ENCODE peak calls at places on chromosomes 11 and 22, in eight cellular contexts. One of them, this sample, is unnamed. For H3K36me3, the result is how much of the 10 kb centered on the place peaks cover.

GRCh38 chr11:105861225-105861624 is 160.8 kb downstream of the MSANTD4 start:
- DNase-seq in body of pancreas: no peak
- DNase-seq in kidney: no peak
- DNase-seq in gastrocnemius medialis: no peak
- DNase-seq in brain microvascular endothelial cell: no peak
- DNase-seq in heart left ventricle: no peak
- DNase-seq in PC-3: peak
- DNase-seq in CD8-positive, alpha-beta T cell: no peak
- DNase-seq in this sample: no peak

GRCh38 chr11:72634016-72634415 is 40.2 kb downstream of the PDE2A start:
- DNase-seq in body of pancreas: no peak
- DNase-seq in kidney: no peak
- DNase-seq in CD8-positive, alpha-beta T cell: no peak
- DNase-seq in heart left ventricle: no peak
- DNase-seq in PC-3: no peak
- DNase-seq in gastrocnemius medialis: no peak
- DNase-seq in brain microvascular endothelial cell: no peak
- DNase-seq in this sample: no peak

GRCh38 chr11:58616594-58616993 is 5.9 kb upstream of the CNTF start:
- DNase-seq in gastrocnemius medialis: peak
- DNase-seq in PC-3: peak
- DNase-seq in heart left ventricle: peak
- DNase-seq in kidney: no peak
- DNase-seq in CD8-positive, alpha-beta T cell: no peak
- DNase-seq in body of pancreas: peak
- DNase-seq in brain microvascular endothelial cell: peak
- DNase-seq in this sample: peak

GRCh38 chr11:35582033-35582432 is 36.2 kb upstream of the FJX1 start:
- DNase-seq in kidney: no peak
- DNase-seq in gastrocnemius medialis: no peak
- DNase-seq in body of pancreas: no peak
- DNase-seq in CD8-positive, alpha-beta T cell: no peak
- DNase-seq in heart left ventricle: no peak
- DNase-seq in PC-3: no peak
- DNase-seq in brain microvascular endothelial cell: no peak
- DNase-seq in this sample: no peak

GRCh38 chr22:41929158-41929896 is 2.7 kb upstream of the TNFRSF13C start:
- DNase-seq in gastrocnemius medialis: no peak
- DNase-seq in PC-3: no peak
- DNase-seq in kidney: no peak
- DNase-seq in CD8-positive, alpha-beta T cell: no peak
- DNase-seq in brain microvascular endothelial cell: no peak
- DNase-seq in body of pancreas: no peak
- DNase-seq in heart left ventricle: no peak
- DNase-seq in this sample: no peak

GRCh38 chr11:13110929-13111812 is 102.1 kb downstream of the RASSF10 start:
- DNase-seq in CD8-positive, alpha-beta T cell: no peak
- DNase-seq in PC-3: peak
- DNase-seq in heart left ventricle: peak
- DNase-seq in kidney: no peak
- DNase-seq in gastrocnemius medialis: no peak
- DNase-seq in brain microvascular endothelial cell: peak
- DNase-seq in body of pancreas: no peak
- DNase-seq in this sample: no peak

GRCh38 chr22:23789638-23790037 is 2.9 kb downstream of the SMARCB1 start:
- DNase-seq in PC-3: no peak
- DNase-seq in body of pancreas: no peak
- DNase-seq in brain microvascular endothelial cell: no peak
- DNase-seq in CD8-positive, alpha-beta T cell: no peak
- DNase-seq in kidney: peak
- DNase-seq in gastrocnemius medialis: no peak
- DNase-seq in heart left ventricle: no peak
- DNase-seq in this sample: no peak

GRCh38 chr11:20090654-20091374 is 69.5 kb downstream of the DBX1 start:
- DNase-seq in CD8-positive, alpha-beta T cell: no peak
- DNase-seq in brain microvascular endothelial cell: no peak
- DNase-seq in kidney: no peak
- DNase-seq in body of pancreas: no peak
- DNase-seq in gastrocnemius medialis: no peak
- DNase-seq in heart left ventricle: no peak
- DNase-seq in PC-3: no peak
- DNase-seq in this sample: no peak

GRCh38 chr22:19996694-19997384 is 19.8 kb downstream of the ARVCF start:
- DNase-seq in brain microvascular endothelial cell: no peak
- DNase-seq in heart left ventricle: no peak
- DNase-seq in kidney: peak
- DNase-seq in body of pancreas: no peak
- DNase-seq in CD8-positive, alpha-beta T cell: no peak
- DNase-seq in gastrocnemius medialis: no peak
- DNase-seq in PC-3: no peak
- DNase-seq in this sample: no peak

GRCh38 chr22:19406281-19406811 is 25.2 kb downstream of the HIRA start:
- DNase-seq in heart left ventricle: no peak
- DNase-seq in gastrocnemius medialis: no peak
- DNase-seq in PC-3: no peak
- DNase-seq in body of pancreas: no peak
- DNase-seq in kidney: no peak
- DNase-seq in brain microvascular endothelial cell: no peak
- DNase-seq in CD8-positive, alpha-beta T cell: no peak
- DNase-seq in this sample: no peak

GRCh38 chr11:21582791-21583190 is 610.1 kb upstream of the ANO5 start:
- DNase-seq in kidney: no peak
- DNase-seq in CD8-positive, alpha-beta T cell: no peak
- DNase-seq in PC-3: no peak
- DNase-seq in body of pancreas: no peak
- DNase-seq in heart left ventricle: no peak
- DNase-seq in gastrocnemius medialis: no peak
- DNase-seq in brain microvascular endothelial cell: no peak
- DNase-seq in this sample: no peak

GRCh38 chr11:118401880-118402590 is 629 bp downstream of the ATP5MG start:
- DNase-seq in heart left ventricle: no peak
- DNase-seq in kidney: no peak
- DNase-seq in gastrocnemius medialis: no peak
- DNase-seq in PC-3: peak
- DNase-seq in CD8-positive, alpha-beta T cell: no peak
- DNase-seq in brain microvascular endothelial cell: peak
- DNase-seq in body of pancreas: no peak
- DNase-seq in this sample: no peak

GRCh38 chr11:118081241-118081958 is 4.5 kb downstream of the TMPRSS4 start:
- DNase-seq in heart left ventricle: no peak
- DNase-seq in PC-3: no peak
- DNase-seq in body of pancreas: no peak
- DNase-seq in gastrocnemius medialis: no peak
- DNase-seq in CD8-positive, alpha-beta T cell: no peak
- DNase-seq in brain microvascular endothelial cell: no peak
- DNase-seq in kidney: no peak
- DNase-seq in this sample: no peak

GRCh38 chr22:49934144-49934890 is 15.9 kb downstream of the CRELD2 start:
- DNase-seq in gastrocnemius medialis: peak
- DNase-seq in CD8-positive, alpha-beta T cell: peak
- DNase-seq in brain microvascular endothelial cell: no peak
- DNase-seq in kidney: peak
- DNase-seq in body of pancreas: peak
- DNase-seq in heart left ventricle: peak
- DNase-seq in PC-3: peak
- DNase-seq in this sample: peak

GRCh38 chr11:32772731-32773130 is 21.7 kb downstream of the CCDC73 start:
- DNase-seq in heart left ventricle: no peak
- DNase-seq in brain microvascular endothelial cell: no peak
- DNase-seq in CD8-positive, alpha-beta T cell: no peak
- DNase-seq in body of pancreas: no peak
- DNase-seq in PC-3: no peak
- DNase-seq in kidney: no peak
- DNase-seq in gastrocnemius medialis: no peak
- DNase-seq in this sample: no peak

GRCh38 chr11:122793500-122793899 is 44.8 kb upstream of the CRTAM start:
- DNase-seq in kidney: no peak
- DNase-seq in body of pancreas: no peak
- DNase-seq in PC-3: no peak
- DNase-seq in brain microvascular endothelial cell: no peak
- DNase-seq in gastrocnemius medialis: no peak
- DNase-seq in CD8-positive, alpha-beta T cell: no peak
- DNase-seq in heart left ventricle: no peak
- DNase-seq in this sample: no peak
- H3K36me3 ChIP-seq in kidney: under half
- H3K36me3 ChIP-seq in body of pancreas: under half
- H3K36me3 ChIP-seq in PC-3: under half
- H3K36me3 ChIP-seq in brain microvascular endothelial cell: half or more
- H3K36me3 ChIP-seq in gastrocnemius medialis: under half
- H3K36me3 ChIP-seq in CD8-positive, alpha-beta T cell: under half
- H3K36me3 ChIP-seq in heart left ventricle: half or more
- H3K36me3 ChIP-seq in this sample: under half

GRCh38 chr11:41177791-41178190 is 281.7 kb downstream of the LRRC4C start:
- DNase-seq in kidney: no peak
- DNase-seq in PC-3: no peak
- DNase-seq in heart left ventricle: no peak
- DNase-seq in body of pancreas: no peak
- DNase-seq in brain microvascular endothelial cell: no peak
- DNase-seq in CD8-positive, alpha-beta T cell: no peak
- DNase-seq in gastrocnemius medialis: no peak
- DNase-seq in this sample: no peak

DNA sequence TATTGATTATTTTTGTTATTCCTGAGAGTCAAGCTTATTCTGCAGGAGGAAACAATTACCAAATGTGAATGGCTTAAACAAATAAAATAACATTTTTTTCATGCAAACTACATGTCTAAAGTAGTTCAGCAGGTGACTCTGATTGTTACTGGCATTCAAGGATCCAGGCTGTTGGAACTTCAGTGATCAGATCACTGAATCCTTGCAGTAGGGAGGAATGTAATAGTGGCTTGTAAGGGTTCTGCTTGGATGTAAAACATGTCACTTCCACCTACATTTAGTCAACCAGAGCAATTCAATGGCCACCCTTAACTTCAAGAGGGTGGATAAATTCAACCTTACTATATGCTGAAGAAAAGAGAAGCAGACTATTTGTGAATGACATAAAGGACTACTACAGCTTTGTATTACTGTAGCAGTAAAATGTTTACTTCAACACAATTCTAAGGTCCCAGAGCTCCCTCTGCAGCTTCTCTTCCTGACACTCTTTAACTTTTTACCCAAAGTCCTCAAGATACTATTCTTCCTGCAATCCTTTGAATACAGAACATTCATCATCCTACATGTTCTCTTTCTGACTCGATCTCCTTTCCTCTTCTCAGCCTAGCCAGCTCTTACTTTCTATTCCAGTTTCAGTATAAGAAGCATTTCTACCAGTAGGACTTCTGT is 284.0 kb downstream of the LRRC4C start:
- DNase-seq in brain microvascular endothelial cell: no peak
- DNase-seq in CD8-positive, alpha-beta T cell: no peak
- DNase-seq in gastrocnemius medialis: no peak
- DNase-seq in heart left ventricle: no peak
- DNase-seq in body of pancreas: no peak
- DNase-seq in PC-3: peak
- DNase-seq in kidney: no peak
- DNase-seq in this sample: no peak
- TF ChIP-seq CTCF in brain microvascular endothelial cell: no peak
- TF ChIP-seq CTCF in CD8-positive, alpha-beta T cell: no peak
- TF ChIP-seq CTCF in gastrocnemius medialis: no peak
- TF ChIP-seq CTCF in heart left ventricle: no peak
- TF ChIP-seq CTCF in body of pancreas: no peak
- TF ChIP-seq CTCF in PC-3: peak
- TF ChIP-seq CTCF in kidney: no peak
- TF ChIP-seq CTCF in this sample: no peak

GRCh38 chr22:25765016-25765367 is 23.0 kb downstream of the MYO18B start:
- DNase-seq in PC-3: no peak
- DNase-seq in heart left ventricle: no peak
- DNase-seq in brain microvascular endothelial cell: no peak
- DNase-seq in gastrocnemius medialis: peak
- DNase-seq in body of pancreas: no peak
- DNase-seq in CD8-positive, alpha-beta T cell: no peak
- DNase-seq in kidney: no peak
- DNase-seq in this sample: no peak

GRCh38 chr22:25765801-25766200 is 23.8 kb downstream of the MYO18B start:
- DNase-seq in brain microvascular endothelial cell: no peak
- DNase-seq in body of pancreas: no peak
- DNase-seq in heart left ventricle: no peak
- DNase-seq in kidney: no peak
- DNase-seq in CD8-positive, alpha-beta T cell: no peak
- DNase-seq in PC-3: no peak
- DNase-seq in gastrocnemius medialis: no peak
- DNase-seq in this sample: no peak

GRCh38 chr22:25766418-25766817 is 24.4 kb downstream of the MYO18B start:
- DNase-seq in kidney: no peak
- DNase-seq in brain microvascular endothelial cell: no peak
- DNase-seq in gastrocnemius medialis: no peak
- DNase-seq in heart left ventricle: no peak
- DNase-seq in body of pancreas: no peak
- DNase-seq in CD8-positive, alpha-beta T cell: no peak
- DNase-seq in PC-3: no peak
- DNase-seq in this sample: no peak

GRCh38 chr22:25763239-25763777 is 21.3 kb downstream of the MYO18B start:
- DNase-seq in body of pancreas: no peak
- DNase-seq in PC-3: no peak
- DNase-seq in CD8-positive, alpha-beta T cell: no peak
- DNase-seq in heart left ventricle: no peak
- DNase-seq in gastrocnemius medialis: no peak
- DNase-seq in kidney: no peak
- DNase-seq in brain microvascular endothelial cell: no peak
- DNase-seq in this sample: no peak

GRCh38 chr22:25764270-25765015 is 22.5 kb downstream of the MYO18B start:
- DNase-seq in kidney: no peak
- DNase-seq in brain microvascular endothelial cell: no peak
- DNase-seq in PC-3: no peak
- DNase-seq in CD8-positive, alpha-beta T cell: no peak
- DNase-seq in body of pancreas: no peak
- DNase-seq in heart left ventricle: no peak
- DNase-seq in gastrocnemius medialis: peak
- DNase-seq in this sample: no peak
- H3K36me3 ChIP-seq in kidney: under half
- H3K36me3 ChIP-seq in brain microvascular endothelial cell: under half
- H3K36me3 ChIP-seq in PC-3: under half
- H3K36me3 ChIP-seq in CD8-positive, alpha-beta T cell: under half
- H3K36me3 ChIP-seq in body of pancreas: under half
- H3K36me3 ChIP-seq in heart left ventricle: under half
- H3K36me3 ChIP-seq in gastrocnemius medialis: half or more
- H3K36me3 ChIP-seq in this sample: under half

DNA sequence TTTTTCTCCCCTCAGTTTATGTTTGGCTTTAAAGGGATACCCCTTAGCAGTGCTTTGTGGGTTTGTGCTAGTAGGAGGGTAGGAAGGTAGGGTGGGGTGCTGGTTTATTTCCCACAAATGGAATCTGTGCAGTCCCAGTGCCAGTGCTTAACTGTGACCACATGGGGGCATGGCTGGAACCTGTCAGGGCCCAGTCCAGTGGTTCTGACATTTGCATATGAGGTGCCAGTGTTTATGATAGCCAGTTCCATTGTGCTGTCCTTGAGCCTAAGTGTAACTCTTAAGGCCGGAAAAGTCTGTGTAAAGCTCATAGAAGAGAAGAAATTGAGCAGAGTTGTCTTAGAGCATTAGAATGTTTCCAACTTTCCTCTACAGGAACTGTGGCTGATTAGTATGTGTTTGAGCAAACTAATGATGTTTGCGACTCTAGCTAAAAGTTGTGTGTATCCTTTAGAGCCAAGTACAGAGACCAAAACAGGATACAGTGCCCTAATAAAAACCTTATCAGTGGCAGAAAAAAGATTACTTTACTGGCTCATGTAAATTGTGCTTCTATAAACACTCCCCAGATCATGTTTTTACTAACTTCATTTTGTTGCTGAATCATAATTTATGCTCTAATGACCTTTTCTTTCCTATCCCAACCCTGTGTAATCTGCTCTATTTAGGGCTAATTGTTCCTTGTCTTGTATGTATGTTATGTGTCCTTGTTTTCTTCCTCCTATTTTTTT is 38.1 kb downstream of the DIXDC1 start:
- DNase-seq in body of pancreas: peak
- DNase-seq in heart left ventricle: peak
- DNase-seq in brain microvascular endothelial cell: no peak
- DNase-seq in PC-3: peak
- DNase-seq in CD8-positive, alpha-beta T cell: no peak
- DNase-seq in kidney: no peak
- DNase-seq in gastrocnemius medialis: no peak
- DNase-seq in this sample: no peak
- TF ChIP-seq CTCF in body of pancreas: no peak
- TF ChIP-seq CTCF in heart left ventricle: no peak
- TF ChIP-seq CTCF in brain microvascular endothelial cell: no peak
- TF ChIP-seq CTCF in PC-3: peak
- TF ChIP-seq CTCF in CD8-positive, alpha-beta T cell: no peak
- TF ChIP-seq CTCF in kidney: peak
- TF ChIP-seq CTCF in gastrocnemius medialis: no peak
- TF ChIP-seq CTCF in this sample: no peak